ENCODE peak calls at places on chromosomes 6 and 20, in six cellular contexts. One of them, this sample, is unnamed.

GRCh38 chr6:135121426-135121825 is 59.7 kb upstream of the MYB start:
- DNase-seq in RPMI7951: no peak
- DNase-seq in occipital lobe: no peak
- DNase-seq in activated CD4-positive, alpha-beta T cell treated with anti-CD3 and anti-CD28 coated beads for 24 hours: no peak
- DNase-seq in SHP77 treated with DMSO at 0.1 percent for 48 hours: no peak
- DNase-seq in HT-29: no peak
- DNase-seq in this sample: no peak

GRCh38 chr6:101422811-101423210 is 29.3 kb downstream of the GRIK2 start:
- DNase-seq in RPMI7951: no peak
- DNase-seq in occipital lobe: no peak
- DNase-seq in activated CD4-positive, alpha-beta T cell treated with anti-CD3 and anti-CD28 coated beads for 24 hours: no peak
- DNase-seq in SHP77 treated with DMSO at 0.1 percent for 48 hours: no peak
- DNase-seq in HT-29: no peak
- DNase-seq in this sample: no peak

GRCh38 chr20:3227511-3227910 is 11.5 kb downstream of the SLC4A11 start:
- DNase-seq in RPMI7951: no peak
- DNase-seq in occipital lobe: no peak
- DNase-seq in activated CD4-positive, alpha-beta T cell treated with anti-CD3 and anti-CD28 coated beads for 24 hours: no peak
- DNase-seq in SHP77 treated with DMSO at 0.1 percent for 48 hours: no peak
- DNase-seq in HT-29: peak
- DNase-seq in this sample: no peak

GRCh38 chr6:44022296-44022661 is 105.0 kb downstream of the MRPL14 start:
- DNase-seq in RPMI7951: peak
- DNase-seq in occipital lobe: no peak
- DNase-seq in activated CD4-positive, alpha-beta T cell treated with anti-CD3 and anti-CD28 coated beads for 24 hours: no peak
- DNase-seq in SHP77 treated with DMSO at 0.1 percent for 48 hours: no peak
- DNase-seq in HT-29: no peak
- DNase-seq in this sample: no peak

GRCh38 chr6:129759851-129760595 is 50.0 kb upstream of the ARHGAP18 start:
- DNase-seq in RPMI7951: no peak
- DNase-seq in occipital lobe: no peak
- DNase-seq in activated CD4-positive, alpha-beta T cell treated with anti-CD3 and anti-CD28 coated beads for 24 hours: no peak
- DNase-seq in SHP77 treated with DMSO at 0.1 percent for 48 hours: no peak
- DNase-seq in HT-29: no peak
- DNase-seq in this sample: no peak

GRCh38 chr20:45346291-45346718 is 1.9 kb downstream of the SDC4 start:
- DNase-seq in RPMI7951: no peak
- DNase-seq in occipital lobe: no peak
- DNase-seq in activated CD4-positive, alpha-beta T cell treated with anti-CD3 and anti-CD28 coated beads for 24 hours: no peak
- DNase-seq in SHP77 treated with DMSO at 0.1 percent for 48 hours: no peak
- DNase-seq in HT-29: peak
- DNase-seq in this sample: no peak

GRCh38 chr20:37640600-37641561 is 52.9 kb upstream of the CTNNBL1 start:
- DNase-seq in RPMI7951: peak
- DNase-seq in occipital lobe: no peak
- DNase-seq in activated CD4-positive, alpha-beta T cell treated with anti-CD3 and anti-CD28 coated beads for 24 hours: no peak
- DNase-seq in SHP77 treated with DMSO at 0.1 percent for 48 hours: no peak
- DNase-seq in HT-29: peak
- DNase-seq in this sample: no peak

GRCh38 chr6:6793388-6794250 is 205.1 kb downstream of the LY86 start:
- DNase-seq in RPMI7951: no peak
- DNase-seq in occipital lobe: no peak
- DNase-seq in activated CD4-positive, alpha-beta T cell treated with anti-CD3 and anti-CD28 coated beads for 24 hours: no peak
- DNase-seq in SHP77 treated with DMSO at 0.1 percent for 48 hours: no peak
- DNase-seq in HT-29: no peak
- DNase-seq in this sample: no peak

GRCh38 chr20:3228750-3229032 is 10.3 kb downstream of the SLC4A11 start:
- DNase-seq in RPMI7951: no peak
- DNase-seq in occipital lobe: no peak
- DNase-seq in activated CD4-positive, alpha-beta T cell treated with anti-CD3 and anti-CD28 coated beads for 24 hours: no peak
- DNase-seq in SHP77 treated with DMSO at 0.1 percent for 48 hours: no peak
- DNase-seq in HT-29: no peak
- DNase-seq in this sample: no peak

GRCh38 chr6:135675026-135675425 is 176.5 kb upstream of the PDE7B start:
- DNase-seq in RPMI7951: peak
- DNase-seq in occipital lobe: no peak
- DNase-seq in activated CD4-positive, alpha-beta T cell treated with anti-CD3 and anti-CD28 coated beads for 24 hours: no peak
- DNase-seq in SHP77 treated with DMSO at 0.1 percent for 48 hours: no peak
- DNase-seq in HT-29: no peak
- DNase-seq in this sample: no peak

GRCh38 chr6:159052720-159053119 is 7.9 kb upstream of the TAGAP start:
- DNase-seq in RPMI7951: no peak
- DNase-seq in occipital lobe: no peak
- DNase-seq in activated CD4-positive, alpha-beta T cell treated with anti-CD3 and anti-CD28 coated beads for 24 hours: no peak
- DNase-seq in SHP77 treated with DMSO at 0.1 percent for 48 hours: no peak
- DNase-seq in HT-29: no peak
- DNase-seq in this sample: no peak

GRCh38 chr6:100657678-100658330 is 193.1 kb upstream of the SIM1 start:
- DNase-seq in RPMI7951: peak
- DNase-seq in occipital lobe: no peak
- DNase-seq in activated CD4-positive, alpha-beta T cell treated with anti-CD3 and anti-CD28 coated beads for 24 hours: no peak
- DNase-seq in SHP77 treated with DMSO at 0.1 percent for 48 hours: peak
- DNase-seq in HT-29: peak
- DNase-seq in this sample: peak

GRCh38 chr6:159020011-159020410 is 20.0 kb upstream of the RSPH3 start:
- DNase-seq in RPMI7951: no peak
- DNase-seq in occipital lobe: no peak
- DNase-seq in activated CD4-positive, alpha-beta T cell treated with anti-CD3 and anti-CD28 coated beads for 24 hours: no peak
- DNase-seq in SHP77 treated with DMSO at 0.1 percent for 48 hours: no peak
- DNase-seq in HT-29: no peak
- DNase-seq in this sample: no peak

GRCh38 chr6:97497713-97498331 is 214.8 kb upstream of the MMS22L start:
- DNase-seq in RPMI7951: peak
- DNase-seq in occipital lobe: peak
- DNase-seq in activated CD4-positive, alpha-beta T cell treated with anti-CD3 and anti-CD28 coated beads for 24 hours: peak
- DNase-seq in SHP77 treated with DMSO at 0.1 percent for 48 hours: peak
- DNase-seq in HT-29: peak
- DNase-seq in this sample: peak

GRCh38 chr6:157613011-157613522 is 210.0 kb upstream of the SNX9 start:
- DNase-seq in RPMI7951: peak
- DNase-seq in occipital lobe: no peak
- DNase-seq in activated CD4-positive, alpha-beta T cell treated with anti-CD3 and anti-CD28 coated beads for 24 hours: no peak
- DNase-seq in SHP77 treated with DMSO at 0.1 percent for 48 hours: no peak
- DNase-seq in HT-29: peak
- DNase-seq in this sample: peak

GRCh38 chr6:134472661-134473060 is 154.7 kb upstream of the SGK1 start:
- DNase-seq in RPMI7951: no peak
- DNase-seq in occipital lobe: no peak
- DNase-seq in activated CD4-positive, alpha-beta T cell treated with anti-CD3 and anti-CD28 coated beads for 24 hours: no peak
- DNase-seq in SHP77 treated with DMSO at 0.1 percent for 48 hours: no peak
- DNase-seq in HT-29: no peak
- DNase-seq in this sample: no peak

GRCh38 chr20:11849270-11849920 is 68.3 kb upstream of the BTBD3 start:
- DNase-seq in RPMI7951: no peak
- DNase-seq in occipital lobe: no peak
- DNase-seq in activated CD4-positive, alpha-beta T cell treated with anti-CD3 and anti-CD28 coated beads for 24 hours: no peak
- DNase-seq in SHP77 treated with DMSO at 0.1 percent for 48 hours: no peak
- DNase-seq in HT-29: peak
- DNase-seq in this sample: no peak

GRCh38 chr6:25603251-25603650 is 48.8 kb upstream of the SCGN start:
- DNase-seq in RPMI7951: no peak
- DNase-seq in occipital lobe: no peak
- DNase-seq in activated CD4-positive, alpha-beta T cell treated with anti-CD3 and anti-CD28 coated beads for 24 hours: no peak
- DNase-seq in SHP77 treated with DMSO at 0.1 percent for 48 hours: no peak
- DNase-seq in HT-29: no peak
- DNase-seq in this sample: no peak

GRCh38 chr6:147201885-147202515 is 2.2 kb upstream of the STXBP5 start:
- DNase-seq in RPMI7951: peak
- DNase-seq in occipital lobe: peak
- DNase-seq in activated CD4-positive, alpha-beta T cell treated with anti-CD3 and anti-CD28 coated beads for 24 hours: no peak
- DNase-seq in SHP77 treated with DMSO at 0.1 percent for 48 hours: peak
- DNase-seq in HT-29: no peak
- DNase-seq in this sample: peak

GRCh38 chr6:118894425-118895240 is 681 bp downstream of the ASF1A start:
- DNase-seq in RPMI7951: peak
- DNase-seq in occipital lobe: peak
- DNase-seq in activated CD4-positive, alpha-beta T cell treated with anti-CD3 and anti-CD28 coated beads for 24 hours: peak
- DNase-seq in SHP77 treated with DMSO at 0.1 percent for 48 hours: no peak
- DNase-seq in HT-29: peak
- DNase-seq in this sample: peak

This sample was measured in hepatocyte.